ENCODE peak calls at places on chromosomes 12 and 14, in six cellular contexts. A, R, V, J, N and T are unnamed samples.

GRCh38 chr14:78164226-78164853 is 5.8 kb upstream of the NRXN3 start:
- DNase-seq in A (no peak), R (peak; percentile 65), V (no peak), J (no peak), N (no peak), T (peak; percentile 51)

GRCh38 chr14:102370305-102370809 is 7.6 kb downstream of the TECPR2 start:
- DNase-seq in A (peak; percentile 78), R (no peak), V (peak; percentile 31), J (no peak), N (no peak), T (no peak)

GRCh38 chr12:96658075-96658474 is 168.7 kb downstream of the CFAP54 start:
- DNase-seq in A (no peak), R (no peak), V (no peak), J (no peak), N (no peak), T (no peak)

GRCh38 chr12:47773858-47774580 is 981 bp downstream of the SLC48A1 start:
- DNase-seq in A (peak; percentile 77), R (no peak), V (no peak), J (no peak), N (no peak), T (no peak)

GRCh38 chr12:659090-659683 is 4.1 kb downstream of the NINJ2 start:
- DNase-seq in A (no peak), R (no peak), V (no peak), J (no peak), N (no peak), T (no peak)

GRCh38 chr12:14111230-14111865 is 129.9 kb upstream of the GRIN2B start:
- DNase-seq in A (no peak), R (peak; percentile 4), V (no peak), J (no peak), N (no peak), T (no peak)

GRCh38 chr12:30991466-30991865 is 64.9 kb downstream of the TSPAN11 start:
- DNase-seq in A (no peak), R (no peak), V (no peak), J (no peak), N (no peak), T (no peak)

GRCh38 chr12:12651752-12652151 is 40.1 kb downstream of the CREBL2 start:
- DNase-seq in A (no peak), R (no peak), V (no peak), J (no peak), N (no peak), T (no peak)

GRCh38 chr12:11592484-11592883 is 57.0 kb upstream of the ETV6 start:
- DNase-seq in A (no peak), R (no peak), V (no peak), J (no peak), N (no peak), T (no peak)

GRCh38 chr14:52792097-52792415 is 649 bp upstream of the GNPNAT1 start:
- DNase-seq in A (no peak), R (no peak), V (no peak), J (no peak), N (no peak), T (no peak)

GRCh38 chr14:89422181-89422951 is 5.3 kb upstream of the FOXN3 start:
- DNase-seq in A (no peak), R (no peak), V (peak; percentile 49), J (peak; percentile 30), N (no peak), T (no peak)

GRCh38 chr12:43805857-43806736 is at the start of gene TWF1:
- DNase-seq in A (peak; percentile 98), R (peak; percentile 91), V (peak; percentile 89), J (peak; percentile 19), N (peak; percentile 79), T (peak; percentile 80)

GRCh38 chr14:74670726-74671125 is 42.2 kb downstream of the AREL1 start:
- DNase-seq in A (no peak), R (no peak), V (peak; percentile 42), J (no peak), N (no peak), T (no peak)

GRCh38 chr12:2543801-2544200 is 251.0 kb upstream of the FKBP4 start:
- DNase-seq in A (no peak), R (no peak), V (no peak), J (no peak), N (no peak), T (no peak)

GRCh38 chr12:67534671-67535070 is 113.9 kb upstream of the DYRK2 start:
- DNase-seq in A (no peak), R (no peak), V (peak; percentile 91), J (peak; percentile 66), N (no peak), T (no peak)

GRCh38 chr14:101780887-101781239 is 19.4 kb downstream of the PPP2R5C start:
- DNase-seq in A (no peak), R (peak; percentile 37), V (no peak), J (no peak), N (no peak), T (no peak)

GRCh38 chr14:21308479-21309237 is 28.8 kb downstream of the RPGRIP1 start:
- DNase-seq in A (peak; percentile 89), R (peak; percentile 70), V (peak; percentile 93), J (peak; percentile 90), N (peak; percentile 29), T (peak; percentile 62)

GRCh38 chr12:57471661-57472060 is 8.0 kb downstream of the ARHGAP9 start:
- DNase-seq in A (peak; percentile 33), R (no peak), V (no peak), J (no peak), N (no peak), T (no peak)

GRCh38 chr12:50314629-50315312 is 31.5 kb upstream of the LIMA1 start:
- DNase-seq in A (no peak), R (peak; percentile 12), V (peak; percentile 82), J (no peak), N (no peak), T (peak; percentile 8)

GRCh38 chr12:69514111-69514510 is 43.9 kb downstream of the FRS2 start:
- DNase-seq in A (no peak), R (no peak), V (no peak), J (no peak), N (no peak), T (no peak)

GRCh38 chr14:73173092-73173735 is 36.9 kb downstream of the PSEN1 start:
- DNase-seq in A (no peak), R (no peak), V (peak; percentile 78), J (no peak), N (no peak), T (no peak)

GRCh38 chr12:30794020-30794419 is 39.3 kb upstream of the CAPRIN2 start:
- DNase-seq in A (no peak), R (no peak), V (peak; percentile 15), J (no peak), N (no peak), T (no peak)

GRCh38 chr12:52906049-52906645 is 1.3 kb upstream of the KRT8 start:
- DNase-seq in A (no peak), R (no peak), V (no peak), J (no peak), N (no peak), T (no peak)

GRCh38 chr12:57089259-57090245 is 638 bp downstream of the NAB2 start:
- DNase-seq in A (peak; percentile 89), R (peak; percentile 76), V (peak; percentile 84), J (no peak), N (peak; percentile 71), T (peak; percentile 67)

GRCh38 chr14:23099212-23099861 is 4.0 kb downstream of the C14orf119 start:
- DNase-seq in A (peak; percentile 41), R (no peak), V (no peak), J (peak; percentile 31), N (no peak), T (no peak)
- TF ChIP-seq CTCF in A (no peak), R (no peak), V (no peak), J (peak; percentile 4), N (no peak), T (no peak)

GRCh38 chr14:104870368-104871144 is 5.5 kb downstream of the CEP170B start:
- DNase-seq in A (peak; percentile 72), R (peak; percentile 66), V (no peak), J (no peak), N (no peak), T (no peak)
- TF ChIP-seq CTCF in A (no peak), R (peak; percentile 38), V (peak; percentile 34), J (peak; percentile 58), N (no peak), T (peak; percentile 54)

DNA sequence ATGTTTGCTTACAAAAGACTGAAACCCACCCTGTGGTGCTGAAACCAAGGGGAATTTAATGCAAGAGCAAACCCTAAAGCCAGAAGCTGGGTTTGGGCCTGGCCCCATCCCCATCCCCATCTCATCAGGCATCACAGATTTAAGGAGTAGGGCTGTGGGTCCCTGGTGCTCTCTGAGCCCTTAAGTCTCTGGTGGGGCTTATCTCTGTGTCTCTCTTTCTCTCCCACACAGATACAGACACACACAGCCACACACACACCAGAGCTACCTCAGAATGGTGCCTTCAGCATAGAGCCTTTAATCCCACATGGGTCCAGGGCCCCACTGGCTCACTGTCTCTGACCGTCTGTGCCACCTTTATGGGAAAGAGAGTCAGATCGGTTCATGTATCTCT is 237.0 kb downstream of the SLC41A2 start:
- DNase-seq in A (no peak), R (no peak), V (no peak), J (no peak), N (no peak), T (no peak)
- TF ChIP-seq CTCF in A (no peak), R (no peak), V (no peak), J (no peak), N (no peak), T (no peak)

GRCh38 chr12:65106948-65107347 is 14.2 kb downstream of the WIF1 start:
- DNase-seq in A (no peak), R (no peak), V (peak; percentile 16), J (no peak), N (no peak), T (no peak)
- TF ChIP-seq CTCF in A (no peak), R (no peak), V (peak; percentile 36), J (peak; percentile 44), N (no peak), T (peak; percentile 62)

DNA sequence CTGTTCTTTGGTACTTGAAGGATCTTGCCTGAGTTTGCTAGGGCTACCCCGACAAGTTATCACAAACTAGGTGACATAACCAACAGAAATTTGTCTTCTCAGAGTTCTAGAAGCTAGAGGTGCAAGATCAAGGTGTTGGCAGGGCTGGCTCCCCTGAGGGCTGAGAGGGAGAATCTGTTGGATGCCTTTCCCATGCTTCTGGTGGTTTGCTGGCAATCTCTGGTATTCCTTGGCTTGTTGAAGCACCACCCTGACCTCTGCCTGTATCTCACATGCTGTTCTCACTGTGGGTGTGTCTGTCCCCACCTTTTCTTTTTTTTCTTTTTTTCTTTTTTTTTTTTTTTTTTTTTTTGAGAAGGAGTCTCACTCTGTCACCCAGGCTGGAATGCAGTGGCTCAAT is 81.2 kb downstream of the VCPKMT start:
- DNase-seq in A (no peak), R (no peak), V (no peak), J (no peak), N (no peak), T (no peak)
- TF ChIP-seq CTCF in A (no peak), R (no peak), V (no peak), J (no peak), N (no peak), T (no peak)